ENCODE peak calls at places on chromosome 18, in four cellular contexts. X, C, H and V are unnamed samples.

GRCh38 chr18:13530215-13530878 is 196.0 kb downstream of the FAM210A start:
- DNase-seq in C (no peak), X (no peak), H (no peak), V (no peak)

GRCh38 chr18:3015203-3015590 is 2.3 kb upstream of the LPIN2 start:
- DNase-seq in X (peak; percentile 84), C (peak; percentile 93), H (no peak), V (no peak)

GRCh38 chr18:111292-112014 is 46.9 kb upstream of the USP14 start:
- DNase-seq in C (peak; percentile 17), H (peak; percentile 72), X (peak; percentile 40), V (peak; percentile 72)

GRCh38 chr18:59765343-59765742 is 68.1 kb upstream of the CCBE1 start:
- DNase-seq in X (no peak), C (no peak), H (no peak), V (no peak)

GRCh38 chr18:44857744-44858143 is 177.1 kb downstream of the SETBP1 start:
- DNase-seq in C (no peak), X (no peak), H (no peak), V (no peak)

GRCh38 chr18:8826514-8826913 is 121.2 kb downstream of the MTCL1 start:
- DNase-seq in X (no peak), C (no peak), H (no peak), V (no peak)

GRCh38 chr18:77165489-77166415 is 33.2 kb upstream of the MBP start:
- DNase-seq in H (no peak), C (no peak), X (no peak), V (no peak)

GRCh38 chr18:69588301-69588700 is 187.6 kb downstream of the DOK6 start:
- DNase-seq in H (no peak), X (peak; percentile 5), C (peak; percentile 1), V (no peak)

GRCh38 chr18:39523281-39523680 is 1957.7 kb upstream of the CELF4 start:
- DNase-seq in X (peak; percentile 57), C (peak; percentile 54), H (no peak), V (no peak)

GRCh38 chr18:69567813-69568488 is 167.3 kb downstream of the DOK6 start:
- DNase-seq in X (no peak), H (no peak), C (no peak), V (no peak)

GRCh38 chr18:68244786-68245185 is 470.1 kb downstream of the TMX3 start:
- DNase-seq in H (no peak), X (peak; percentile 74), C (no peak), V (no peak)

DNA sequence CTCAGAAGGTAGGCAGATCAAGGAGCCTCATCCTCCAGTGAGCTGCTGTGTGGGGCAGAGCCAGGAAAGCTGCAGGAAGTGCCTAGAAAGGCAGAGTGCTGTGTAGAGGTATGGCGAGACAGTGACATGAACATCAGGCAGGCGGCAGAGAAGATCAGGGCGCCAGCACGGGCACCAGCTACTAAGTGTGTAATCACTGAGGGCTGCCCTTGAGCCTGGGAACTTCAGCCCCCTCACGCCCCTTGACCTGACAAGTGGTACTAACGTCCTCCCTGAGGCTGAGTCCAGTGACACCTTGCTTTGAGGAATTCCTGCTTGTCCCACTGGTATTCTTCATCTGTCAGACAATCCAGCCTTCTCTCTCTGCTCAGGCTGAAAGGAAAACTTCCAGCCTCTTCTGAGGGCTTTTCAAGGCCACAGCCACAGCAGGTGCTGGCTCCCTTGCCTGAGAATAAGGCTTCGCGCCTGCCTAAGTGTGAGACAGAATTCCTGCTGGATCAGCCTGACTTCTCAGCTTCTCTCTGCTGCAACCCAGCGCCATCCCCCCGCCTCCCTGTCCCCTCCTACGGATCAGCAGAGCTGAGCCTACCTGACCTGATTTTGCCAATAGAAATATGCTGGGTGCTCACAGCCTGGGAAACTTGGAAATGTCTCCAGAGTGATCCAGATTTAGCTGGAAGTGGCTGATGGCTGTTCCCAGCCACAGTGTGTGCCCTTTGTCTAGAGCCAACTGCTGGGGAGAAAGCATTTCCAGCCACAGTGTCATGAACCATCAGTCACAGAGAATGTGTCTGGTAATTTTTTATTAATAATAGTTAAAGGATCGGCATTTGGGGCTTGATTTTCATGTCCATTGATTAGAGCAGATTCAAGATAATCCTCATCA is 148.0 kb downstream of the SMAD7 start:
- DNase-seq in X (no peak), C (no peak), H (no peak), V (peak; percentile 23)
- H4K91ac ChIP-seq in X (no peak overlapping the region), C (no peak overlapping the region), H (no peak overlapping the region), V (no peak overlapping the region)

GRCh38 chr18:6595666-6596065 is 133.8 kb upstream of the ARHGAP28 start:
- DNase-seq in X (no peak), C (no peak), H (no peak), V (no peak)
- H2BK15ac ChIP-seq in X (no peak overlapping the region), C (no peak overlapping the region), H (no peak overlapping the region), V (no peak overlapping the region)

DNA sequence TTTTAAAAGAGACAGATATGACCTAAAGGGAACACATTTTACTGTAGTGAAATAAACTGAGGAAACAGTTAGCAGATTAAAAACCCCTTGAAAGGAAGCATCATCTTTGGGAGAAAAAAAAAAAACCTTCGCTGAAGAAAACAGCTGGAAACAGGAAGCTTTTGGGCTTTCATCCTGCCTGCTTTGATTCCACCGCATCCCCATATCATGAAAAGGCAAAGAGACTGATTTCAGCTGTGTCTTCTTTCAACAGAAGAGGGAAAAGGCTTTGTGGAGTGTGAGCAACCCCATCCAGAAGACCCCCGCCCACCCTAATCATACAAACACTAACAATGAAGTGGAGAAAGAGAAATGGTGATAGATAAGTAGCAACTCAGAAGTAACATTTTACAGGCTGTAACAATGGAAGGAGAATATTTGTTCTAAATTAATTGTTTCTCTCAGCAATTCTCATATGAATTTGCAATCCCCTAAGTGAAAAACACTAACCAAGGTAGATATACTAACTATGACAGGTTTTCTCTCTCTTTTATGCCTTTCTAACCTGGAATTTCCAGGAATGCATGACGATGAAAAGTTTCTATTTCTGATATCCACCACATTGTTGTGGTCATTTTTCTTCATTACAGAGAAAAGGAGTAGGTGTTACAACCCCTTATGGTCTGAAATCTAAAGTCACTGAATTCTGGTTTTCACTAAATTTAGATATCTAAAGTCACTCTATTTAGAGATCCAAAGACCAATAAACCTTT is 86.2 kb downstream of the TCF4 start:
- DNase-seq in X (peak; percentile 45), C (peak; percentile 80), H (no peak), V (no peak)
- H3K4me1 ChIP-seq in X (peaks cover 16% of the 10 kb centered on the region), C (no peaks in the 10 kb centered on the region), H (peaks cover 26% of the 10 kb centered on the region), V (peaks cover 13% of the 10 kb centered on the region)

DNA sequence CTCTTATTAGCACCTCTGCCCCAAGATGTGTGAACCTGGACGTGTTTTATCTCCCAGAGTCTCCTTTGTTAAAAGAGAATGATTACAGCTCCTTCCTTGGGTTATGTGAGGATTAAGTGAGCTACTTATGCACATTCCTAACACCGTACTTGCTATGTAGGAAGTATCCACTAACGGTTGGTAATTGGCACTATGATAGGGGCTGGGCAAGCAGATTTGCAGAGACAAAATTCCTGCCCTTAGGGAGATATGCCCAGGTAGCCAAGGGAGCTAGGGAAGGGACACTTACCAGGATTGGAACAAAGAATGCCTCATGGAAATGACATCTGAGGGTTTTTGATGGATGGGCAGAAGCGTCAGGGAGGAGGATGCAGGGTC is 11.5 kb upstream of the ALPK2 start:
- DNase-seq in X (no peak), C (no peak), H (no peak), V (no peak)
- H4K91ac ChIP-seq in X (peak overlapping the region; percentile 10), C (no peak overlapping the region), H (no peak overlapping the region), V (no peak overlapping the region)

GRCh38 chr18:30486856-30487255 is 555.7 kb downstream of the DSC3 start:
- DNase-seq in C (no peak), H (no peak), X (no peak), V (no peak)
- H2BK15ac ChIP-seq in C (no peak overlapping the region), H (no peak overlapping the region), X (no peak overlapping the region), V (no peak overlapping the region)